ENCODE peak calls at places on chromosomes 2 and 18, in nine cellular contexts. W is RWPE1, J is choroid plexus epithelial cell, Z is PC-9, E is lower leg skin, A is GM10248, F is A549, U is HFFc6, X is H9. G is an unnamed sample.

GRCh38 chr2:238926761-238927611 is 79.1 kb downstream of the TWIST2 start:
- DNase-seq in W (no peak), J (no peak), Z (no peak), E (no peak), A (no peak), F (no peak), U (no peak), X (no peak), G (no peak)

GRCh38 chr2:10841547-10842219 is 29.1 kb upstream of the PDIA6 start:
- DNase-seq in W (no peak), J (no peak), Z (no peak), E (no peak), A (no peak), F (no peak), U (no peak), X (no peak), G (no peak)

GRCh38 chr2:158586491-158586890 is 129.7 kb downstream of the PKP4 start:
- DNase-seq in W (peak), J (peak), Z (peak), E (no peak), A (no peak), F (peak), U (peak), X (no peak), G (no peak)

GRCh38 chr2:17976871-17977746 is 98.6 kb downstream of the KCNS3 start:
- DNase-seq in W (peak), J (peak), Z (peak), E (peak), A (no peak), F (no peak), U (peak), X (no peak), G (no peak)

GRCh38 chr2:100189395-100189794 is 47.0 kb upstream of the AFF3 start:
- DNase-seq in W (no peak), J (no peak), Z (peak), E (no peak), A (no peak), F (no peak), U (no peak), X (no peak), G (no peak)

GRCh38 chr2:134468093-134468640 is 214.3 kb downstream of the MGAT5 start:
- DNase-seq in W (no peak), J (no peak), Z (no peak), E (no peak), A (no peak), F (no peak), U (no peak), X (no peak), G (no peak)

GRCh38 chr2:142791335-142791734 is 86.1 kb upstream of the KYNU start:
- DNase-seq in W (no peak), J (no peak), Z (no peak), E (no peak), A (no peak), F (no peak), U (no peak), X (no peak), G (no peak)

GRCh38 chr2:99868260-99868659 is 274.1 kb downstream of the AFF3 start:
- DNase-seq in W (no peak), J (no peak), Z (no peak), E (no peak), A (no peak), F (no peak), U (no peak), X (no peak), G (no peak)

GRCh38 chr2:172361360-172361759 is 66.0 kb upstream of the ITGA6 start:
- DNase-seq in W (no peak), J (no peak), Z (no peak), E (no peak), A (no peak), F (no peak), U (peak), X (no peak), G (no peak)

GRCh38 chr2:221541131-221541735 is 30.9 kb downstream of the EPHA4 start:
- DNase-seq in W (no peak), J (no peak), Z (no peak), E (no peak), A (no peak), F (no peak), U (no peak), X (no peak), G (no peak)

GRCh38 chr2:84197901-84198300 is 261.2 kb downstream of the SUCLG1 start:
- DNase-seq in W (no peak), J (no peak), Z (no peak), E (no peak), A (no peak), F (no peak), U (no peak), X (no peak), G (no peak)

GRCh38 chr2:86174445-86174844 is 20.8 kb downstream of the IMMT start:
- DNase-seq in W (no peak), J (no peak), Z (no peak), E (no peak), A (no peak), F (no peak), U (no peak), X (no peak), G (no peak)

GRCh38 chr2:215664847-215665525 is 229.1 kb upstream of the FN1 start:
- DNase-seq in W (peak), J (peak), Z (peak), E (peak), A (peak), F (peak), U (peak), X (no peak), G (no peak)

GRCh38 chr2:184599054-184599874 is 935 bp downstream of the ZNF804A start:
- DNase-seq in W (no peak), J (peak), Z (no peak), E (no peak), A (no peak), F (no peak), U (no peak), X (no peak), G (no peak)

GRCh38 chr2:177383935-177384334 is 8.6 kb upstream of the AGPS start:
- DNase-seq in W (no peak), J (no peak), Z (no peak), E (no peak), A (no peak), F (no peak), U (no peak), X (no peak), G (no peak)

GRCh38 chr2:84919885-84920580 is 14.6 kb downstream of the TMSB10 start:
- DNase-seq in W (peak), J (peak), Z (peak), E (peak), A (no peak), F (peak), U (peak), X (no peak), G (no peak)

GRCh38 chr2:174681983-174682577 is 82.2 kb downstream of the CHRNA1 start:
- DNase-seq in W (peak), J (no peak), Z (no peak), E (no peak), A (peak), F (peak), U (no peak), X (peak), G (no peak)

GRCh38 chr18:12990662-12990976 is 543 bp upstream of the CEP192 start:
- DNase-seq in W (no peak), J (no peak), Z (peak), E (no peak), A (no peak), F (no peak), U (no peak), X (no peak), G (no peak)

GRCh38 chr18:59141294-59142068 is 1.8 kb downstream of the SEC11C start:
- DNase-seq in W (no peak), J (no peak), Z (no peak), E (no peak), A (no peak), F (no peak), U (no peak), X (no peak), G (no peak)

GRCh38 chr18:23998811-23999210 is 15.7 kb upstream of the TTC39C start:
- DNase-seq in W (peak), J (no peak), Z (peak), E (no peak), A (no peak), F (peak), U (no peak), X (no peak), G (no peak)

GRCh38 chr2:224883700-224884099 is 158.6 kb downstream of the DOCK10 start:
- DNase-seq in W (no peak), J (no peak), Z (no peak), E (no peak), A (no peak), F (no peak), U (no peak), X (no peak), G (no peak)

GRCh38 chr18:69599377-69599776 is 198.7 kb downstream of the DOK6 start:
- DNase-seq in W (no peak), J (no peak), Z (no peak), E (no peak), A (no peak), F (no peak), U (no peak), X (no peak), G (no peak)

GRCh38 chr2:200963129-200963917 is at the start of gene ORC2:
- DNase-seq in W (peak), J (peak), Z (peak), E (peak), A (peak), F (peak), U (peak), X (peak), G (peak)

GRCh38 chr2:181829230-181829629 is 62.3 kb upstream of the ITPRID2 start:
- DNase-seq in W (no peak), J (no peak), Z (no peak), E (no peak), A (no peak), F (no peak), U (no peak), X (no peak), G (no peak)

GRCh38 chr18:57780318-57781127 is 22.6 kb downstream of the ATP8B1 start:
- DNase-seq in W (peak), J (peak), Z (peak), E (no peak), A (peak), F (peak), U (peak), X (no peak), G (no peak)

GRCh38 chr2:110702981-110703380 is 25.1 kb upstream of the BUB1 start:
- DNase-seq in W (no peak), J (no peak), Z (no peak), E (no peak), A (no peak), F (no peak), U (no peak), X (no peak), G (no peak)

GRCh38 chr2:61770746-61771145 is 83.1 kb downstream of the FAM161A start:
- DNase-seq in W (peak), J (no peak), Z (peak), E (no peak), A (no peak), F (peak), U (peak), X (no peak), G (no peak)

GRCh38 chr18:8995096-8995495 is 107.4 kb upstream of the NDUFV2 start:
- DNase-seq in W (no peak), J (no peak), Z (no peak), E (no peak), A (no peak), F (no peak), U (no peak), X (no peak), G (no peak)

GRCh38 chr2:119350311-119350998 is 16.2 kb downstream of the C2orf76 start:
- DNase-seq in W (no peak), J (no peak), Z (no peak), E (no peak), A (no peak), F (no peak), U (no peak), X (peak), G (no peak)
- TF ChIP-seq CTCF in W (no peak), J (peak), Z (no peak), E (no peak), A (no peak), F (no peak), U (no peak), X (peak), G (no peak)

DNA sequence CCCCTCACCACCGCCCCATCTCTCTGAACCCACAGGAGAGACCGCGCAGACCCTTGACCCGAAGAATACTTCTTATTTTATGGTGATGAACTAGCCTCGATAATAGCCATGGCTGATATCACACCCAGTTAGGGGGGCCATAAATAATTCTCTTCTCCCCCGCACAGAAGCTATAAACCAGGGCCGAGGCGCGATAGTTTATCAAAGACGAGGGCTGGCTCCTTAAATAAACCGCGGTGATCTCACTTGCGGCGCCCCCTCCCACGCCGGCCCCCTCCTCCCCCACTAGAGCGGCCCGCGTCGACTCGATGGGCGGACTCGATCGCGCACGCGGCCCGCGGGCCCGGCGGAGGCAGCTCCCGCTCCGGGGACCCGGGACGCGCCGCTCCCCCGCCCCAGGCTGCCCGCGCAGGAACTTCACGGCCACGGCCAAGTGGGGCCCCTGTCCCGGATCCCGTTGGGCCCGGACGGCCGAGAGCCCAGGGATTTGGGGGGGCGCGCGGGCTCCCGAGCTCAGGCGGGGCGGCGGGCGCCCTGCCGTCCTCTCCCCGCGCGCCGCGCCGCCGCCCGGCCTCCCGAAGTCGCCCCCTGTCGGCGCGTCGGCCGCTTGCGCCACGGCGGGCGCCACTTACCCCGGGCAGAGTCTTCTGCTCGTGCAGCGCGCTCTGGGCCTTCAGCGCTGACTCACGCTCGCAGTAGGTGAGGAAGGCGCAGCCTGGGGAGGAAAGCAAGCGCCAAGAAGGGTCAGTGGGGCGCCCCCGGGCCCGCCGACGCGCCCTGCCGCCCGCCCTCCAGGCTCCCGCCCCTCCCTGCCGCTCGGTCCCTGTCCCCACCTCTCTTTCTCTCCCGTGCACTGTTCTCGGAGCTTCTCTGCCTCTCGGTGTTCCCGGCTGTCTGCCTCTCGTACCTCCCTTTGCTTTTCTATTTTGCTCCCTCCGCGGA is 80.4 kb downstream of the CELF4 start:
- DNase-seq in W (no peak), J (peak), Z (no peak), E (no peak), A (peak), F (peak), U (no peak), X (peak), G (no peak)
- TF ChIP-seq CTCF in W (no peak), J (no peak), Z (no peak), E (no peak), A (no peak), F (peak), U (peak), X (peak), G (no peak)

GRCh38 chr2:15949126-15949525 is 8.8 kb downstream of the MYCN start:
- DNase-seq in W (no peak), J (no peak), Z (no peak), E (no peak), A (no peak), F (no peak), U (no peak), X (no peak), G (no peak)

GRCh38 chr2:15946983-15947382 is 6.6 kb downstream of the MYCN start:
- DNase-seq in W (no peak), J (no peak), Z (no peak), E (no peak), A (no peak), F (no peak), U (no peak), X (no peak), G (no peak)

GRCh38 chr2:15948704-15948957 is 8.3 kb downstream of the MYCN start:
- DNase-seq in W (no peak), J (no peak), Z (no peak), E (no peak), A (no peak), F (no peak), U (no peak), X (no peak), G (no peak)

GRCh38 chr2:15945909-15946705 is 5.8 kb downstream of the MYCN start:
- DNase-seq in W (no peak), J (no peak), Z (no peak), E (no peak), A (no peak), F (no peak), U (no peak), X (no peak), G (no peak)

DNA sequence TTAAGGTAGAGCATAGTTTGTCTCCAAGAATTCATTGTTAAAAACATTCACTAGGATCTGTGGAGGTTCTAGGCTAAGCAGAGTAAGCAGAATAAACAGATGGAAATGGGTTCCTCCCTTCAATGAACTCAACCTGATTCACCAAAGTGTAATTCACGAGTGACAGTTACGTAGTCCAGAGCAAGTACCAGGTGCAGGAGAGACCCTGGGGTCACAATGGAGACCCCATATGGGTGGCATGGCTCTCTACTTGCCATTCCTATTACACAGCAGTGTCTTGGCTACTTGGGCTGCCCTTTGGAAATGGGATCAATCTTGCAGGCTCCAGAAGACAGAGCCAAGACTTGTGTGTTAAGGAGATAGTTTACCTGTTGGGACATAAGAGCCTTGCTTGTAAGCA is 7.1 kb downstream of the MYCN start:
- DNase-seq in W (no peak), J (no peak), Z (no peak), E (no peak), A (no peak), F (no peak), U (no peak), X (no peak), G (no peak)
- TF ChIP-seq CTCF in W (no peak), J (no peak), Z (no peak), E (no peak), A (no peak), F (no peak), U (no peak), X (no peak), G (no peak)

DNA sequence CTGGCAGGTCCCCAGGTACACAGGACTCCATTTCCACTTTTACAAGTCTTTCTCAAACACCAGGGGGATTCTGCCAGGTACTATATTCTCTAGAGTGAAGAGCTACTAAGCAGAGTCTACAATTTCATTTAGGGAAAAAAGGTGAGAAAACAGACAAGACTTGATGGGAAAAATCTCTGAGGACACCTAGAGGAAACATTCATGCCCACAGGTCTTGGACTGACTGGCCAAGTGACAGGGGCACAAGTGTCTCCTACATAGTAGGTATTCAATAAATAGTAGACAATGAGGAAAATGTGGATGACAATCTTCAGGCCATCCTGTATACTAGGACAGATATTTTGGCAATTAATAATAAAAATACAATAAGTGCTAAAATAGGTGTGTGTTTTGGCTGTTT is 228.6 kb downstream of the CLIP4 start:
- DNase-seq in W (no peak), J (no peak), Z (peak), E (no peak), A (no peak), F (no peak), U (no peak), X (no peak), G (no peak)
- TF ChIP-seq CTCF in W (no peak), J (peak), Z (no peak), E (no peak), A (no peak), F (no peak), U (no peak), X (peak), G (no peak)

GRCh38 chr2:47313728-47314127 is 89.2 kb upstream of the MSH2 start:
- DNase-seq in W (no peak), J (no peak), Z (no peak), E (no peak), A (no peak), F (no peak), U (no peak), X (no peak), G (no peak)

GRCh38 chr2:47312504-47312875 is 90.5 kb upstream of the MSH2 start:
- DNase-seq in W (no peak), J (no peak), Z (peak), E (no peak), A (no peak), F (no peak), U (no peak), X (no peak), G (no peak)

GRCh38 chr2:47310801-47311560 is 92.0 kb upstream of the MSH2 start:
- DNase-seq in W (no peak), J (no peak), Z (peak), E (no peak), A (no peak), F (peak), U (no peak), X (no peak), G (no peak)

GRCh38 chr2:47311764-47312503 is 91.0 kb upstream of the MSH2 start:
- DNase-seq in W (no peak), J (no peak), Z (no peak), E (no peak), A (no peak), F (no peak), U (no peak), X (no peak), G (no peak)

GRCh38 chr2:47313141-47313691 is 89.7 kb upstream of the MSH2 start:
- DNase-seq in W (peak), J (peak), Z (peak), E (no peak), A (no peak), F (peak), U (no peak), X (no peak), G (no peak)
- TF ChIP-seq CTCF in W (no peak), J (peak), Z (no peak), E (no peak), A (no peak), F (no peak), U (no peak), X (no peak), G (no peak)

DNA sequence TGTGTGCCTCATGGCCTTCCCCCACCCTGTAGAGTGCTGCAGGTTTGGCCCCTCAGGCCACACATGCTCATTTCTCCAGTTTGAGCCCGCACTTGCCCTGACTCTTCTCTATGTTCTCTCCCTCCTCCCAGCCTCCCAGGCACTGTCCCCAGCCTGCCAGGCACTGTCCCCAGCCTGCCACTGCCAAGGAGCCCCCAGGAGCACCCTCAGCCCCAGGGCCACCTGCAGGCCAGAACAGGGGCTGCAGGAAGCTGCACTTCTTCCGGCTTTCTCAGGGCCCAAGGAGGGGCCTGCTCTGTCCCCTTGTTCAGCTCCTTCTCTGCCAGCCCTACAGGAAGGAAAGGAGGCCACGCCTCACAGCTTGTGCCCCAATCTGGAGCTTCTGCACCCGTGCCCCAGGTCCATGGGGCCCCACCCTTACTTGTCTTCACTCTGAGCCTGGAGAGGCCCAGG is 31.6 kb downstream of the CYP26B1 start:
- DNase-seq in W (no peak), J (peak), Z (no peak), E (no peak), A (no peak), F (peak), U (no peak), X (peak), G (no peak)
- TF ChIP-seq CTCF in W (peak), J (peak), Z (peak), E (no peak), A (no peak), F (peak), U (peak), X (peak), G (no peak)

DNA sequence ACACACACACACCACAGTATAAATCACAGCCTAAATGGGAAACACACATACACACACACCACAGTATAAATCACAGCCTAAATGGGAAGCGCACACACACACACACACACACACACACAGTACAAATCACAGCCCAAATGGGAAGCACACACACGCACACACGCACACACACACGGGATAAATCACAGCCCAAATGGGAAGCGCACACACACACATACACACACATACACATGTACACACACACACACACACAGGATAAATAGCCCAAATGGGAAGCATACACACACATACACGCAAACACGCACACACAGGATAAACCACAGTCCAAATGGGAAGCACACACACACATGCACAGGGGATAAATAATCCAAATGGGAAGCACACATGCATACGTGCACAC is 68.1 kb downstream of the ADNP2 start:
- DNase-seq in W (no peak), J (no peak), Z (no peak), E (no peak), A (no peak), F (no peak), U (no peak), X (no peak), G (no peak)
- TF ChIP-seq CTCF in W (no peak), J (no peak), Z (no peak), E (no peak), A (no peak), F (no peak), U (no peak), X (no peak), G (no peak)